ENCODE peak calls at places on chromosome 17, in six cellular contexts. Q is SW 1271; H is effector CD4-positive, alpha-beta T cell; A is SK-MEL-5; K is CD8-positive, alpha-beta memory T cell; J is stimulated activated naive CD8-positive, alpha-beta T cell treated with anti-CD3 and anti-CD28 coated beads, Interleukin-15, Interleukin-2, amounts not matched to agents 100 U/mL and 50 U/mL, for 24 hours. M is an unnamed sample.

GRCh38 chr17:82030470-82031302 is 792 bp upstream of the RAC3 start:
- DNase-seq in Q (peak; percentile 63), H (peak; percentile 75), A (peak; percentile 91), K (peak; percentile 82), J (peak; percentile 87), M (peak; percentile 73)

GRCh38 chr17:80811181-80812105 is 180.2 kb upstream of the CHMP6 start:
- DNase-seq in Q (no peak), H (no peak), A (no peak), K (no peak), J (no peak), M (no peak)

GRCh38 chr17:72743037-72743467 is 349.4 kb downstream of the SLC39A11 start:
- DNase-seq in Q (no peak), H (no peak), A (no peak), K (no peak), J (no peak), M (no peak)

GRCh38 chr17:16419074-16419928 is 3.9 kb downstream of the TRPV2 start:
- DNase-seq in Q (peak; percentile 87), H (peak; percentile 40), A (peak; percentile 93), K (no peak), J (peak; percentile 73), M (no peak)

GRCh38 chr17:36485805-36486203 is 677 bp upstream of the ZNHIT3 start:
- DNase-seq in Q (no peak), H (no peak), A (no peak), K (no peak), J (peak; percentile 17), M (no peak)

GRCh38 chr17:44928136-44928535 is 12.8 kb upstream of the GFAP start:
- DNase-seq in Q (no peak), H (no peak), A (no peak), K (no peak), J (no peak), M (no peak)

GRCh38 chr17:39364236-39365025 is 37.0 kb downstream of the FBXL20 start:
- DNase-seq in Q (no peak), H (no peak), A (no peak), K (no peak), J (no peak), M (no peak)

GRCh38 chr17:16989953-16990860 is 18.3 kb upstream of the TNFRSF13B start:
- DNase-seq in Q (peak; percentile 46), H (no peak), A (no peak), K (no peak), J (no peak), M (no peak)

GRCh38 chr17:72486806-72487205 is 366.0 kb downstream of the SOX9 start:
- DNase-seq in Q (no peak), H (no peak), A (no peak), K (no peak), J (no peak), M (no peak)

GRCh38 chr17:33929181-33929724 is 325.8 kb upstream of the CCL2 start:
- DNase-seq in Q (no peak), H (no peak), A (no peak), K (no peak), J (no peak), M (no peak)

GRCh38 chr17:80264048-80264792 is 3.6 kb downstream of the RNF213 start:
- DNase-seq in Q (no peak), H (peak; percentile 31), A (no peak), K (peak; percentile 72), J (peak; percentile 71), M (peak; percentile 24)

GRCh38 chr17:55825213-55825612 is 74.4 kb downstream of the PCTP start:
- DNase-seq in Q (no peak), H (no peak), A (peak; percentile 21), K (no peak), J (no peak), M (no peak)

GRCh38 chr17:60163108-60163784 is 13.5 kb downstream of the CA4 start:
- DNase-seq in Q (no peak), H (no peak), A (peak; percentile 45), K (no peak), J (no peak), M (no peak)

GRCh38 chr17:61669522-61669921 is 78.5 kb upstream of the NACA2 start:
- DNase-seq in Q (no peak), H (no peak), A (no peak), K (no peak), J (no peak), M (no peak)

GRCh38 chr17:40844671-40845107 is 22.3 kb upstream of the KRT10 start:
- DNase-seq in Q (no peak), H (no peak), A (no peak), K (no peak), J (no peak), M (no peak)

GRCh38 chr17:28792877-28793666 is 49.3 kb downstream of the TRAF4 start:
- DNase-seq in Q (no peak), H (no peak), A (peak; percentile 46), K (no peak), J (no peak), M (no peak)

GRCh38 chr17:2710804-2711607 is 558 bp downstream of the CLUH start:
- DNase-seq in Q (no peak), H (peak; percentile 20), A (peak; percentile 19), K (peak; percentile 37), J (peak; percentile 55), M (peak; percentile 34)

GRCh38 chr17:66720567-66720966 is 114.3 kb upstream of the CACNG5 start:
- DNase-seq in Q (no peak), H (no peak), A (peak; percentile 66), K (no peak), J (no peak), M (no peak)

GRCh38 chr17:31571124-31571892 is 179.8 kb downstream of the RAB11FIP4 start:
- DNase-seq in Q (no peak), H (no peak), A (no peak), K (no peak), J (no peak), M (no peak)

GRCh38 chr17:51229889-51230288 is 30.0 kb downstream of the MBTD1 start:
- DNase-seq in Q (no peak), H (no peak), A (no peak), K (no peak), J (no peak), M (no peak)

GRCh38 chr17:10295728-10296343 is 77.0 kb downstream of the MYH13 start:
- DNase-seq in Q (peak; percentile 34), H (no peak), A (peak; percentile 85), K (no peak), J (peak; percentile 51), M (no peak)

GRCh38 chr17:77591231-77591785 is 367.2 kb upstream of the TNRC6C start:
- DNase-seq in Q (no peak), H (no peak), A (no peak), K (no peak), J (no peak), M (no peak)

GRCh38 chr17:57357392-57357784 is 101.1 kb downstream of the MSI2 start:
- DNase-seq in Q (no peak), H (no peak), A (no peak), K (no peak), J (no peak), M (no peak)

GRCh38 chr17:12415031-12415430 is 250.7 kb upstream of the MYOCD start:
- DNase-seq in Q (no peak), H (no peak), A (no peak), K (no peak), J (no peak), M (no peak)

GRCh38 chr17:31155208-31155810 is 60.5 kb downstream of the NF1 start:
- DNase-seq in Q (no peak), H (no peak), A (no peak), K (no peak), J (no peak), M (no peak)

GRCh38 chr17:8405499-8406016 is 7.9 kb upstream of the RNF222 start:
- DNase-seq in Q (no peak), H (no peak), A (no peak), K (no peak), J (no peak), M (no peak)

GRCh38 chr17:46908352-46908751 is 14.6 kb upstream of the GOSR2 start:
- DNase-seq in Q (no peak), H (no peak), A (no peak), K (no peak), J (no peak), M (no peak)

GRCh38 chr17:19409066-19409465 is 2.0 kb upstream of the RNF112 start:
- DNase-seq in Q (no peak), H (no peak), A (no peak), K (no peak), J (no peak), M (no peak)

GRCh38 chr17:36647598-36647997 is 46.2 kb downstream of the MRM1 start:
- DNase-seq in Q (no peak), H (no peak), A (peak; percentile 27), K (no peak), J (no peak), M (no peak)

GRCh38 chr17:80594666-80595269 is 50.1 kb downstream of the RPTOR start:
- DNase-seq in Q (no peak), H (no peak), A (no peak), K (no peak), J (no peak), M (no peak)

M was measured in stimulated activated naive CD4-positive, alpha-beta T cell.